ENCODE peak calls at places on chromosomes 11 and 22, in five cellular contexts. U is tibial artery; M is mammary epithelial cell; A is adrenal gland; Q is activated CD8-positive, alpha-beta T cell treated with anti-CD3 and anti-CD28 coated beads for 36 hours. Z is an unnamed sample.

GRCh38 chr11:125174686-125175085 is 10.1 kb downstream of the PKNOX2 start:
- DNase-seq in U (no peak), M (no peak), A (no peak), Q (no peak), Z (no peak)

GRCh38 chr11:9571766-9572120 is 1.7 kb upstream of the WEE1 start:
- DNase-seq in U (no peak), M (no peak), A (no peak), Q (no peak), Z (no peak)

GRCh38 chr11:8025816-8026215 is 38.7 kb downstream of the EIF3F start:
- DNase-seq in U (no peak), M (peak; percentile 50), A (no peak), Q (no peak), Z (no peak)

GRCh38 chr11:120108785-120109168 is 29.1 kb downstream of the TRIM29 start:
- DNase-seq in U (no peak), M (peak; percentile 24), A (no peak), Q (no peak), Z (no peak)

GRCh38 chr22:24302591-24302990 is 32.0 kb downstream of the SPECC1L start:
- DNase-seq in U (no peak), M (no peak), A (no peak), Q (no peak), Z (no peak)

GRCh38 chr11:81874627-81875026 is 859.0 kb downstream of the FAM181B start:
- DNase-seq in U (no peak), M (no peak), A (no peak), Q (peak; percentile 48), Z (no peak)

GRCh38 chr11:67301951-67302516 is 1.3 kb upstream of the SSH3 start:
- DNase-seq in U (peak; percentile 79), M (no peak), A (no peak), Q (no peak), Z (no peak)

GRCh38 chr22:30196141-30196866 is 50.3 kb downstream of the LIF start:
- DNase-seq in U (peak; percentile 93), M (peak; percentile 100), A (peak; percentile 70), Q (peak; percentile 82), Z (peak; percentile 62)

GRCh38 chr11:71164621-71165020 is 87.8 kb downstream of the SHANK2 start:
- DNase-seq in U (no peak), M (no peak), A (no peak), Q (no peak), Z (no peak)

GRCh38 chr11:120040136-120040840 is 97.6 kb downstream of the TRIM29 start:
- DNase-seq in U (no peak), M (no peak), A (no peak), Q (no peak), Z (no peak)

GRCh38 chr11:92550411-92550810 is 325.8 kb downstream of the FAT3 start:
- DNase-seq in U (no peak), M (no peak), A (no peak), Q (no peak), Z (no peak)

GRCh38 chr22:29679316-29679715 is 40.5 kb upstream of the CABP7 start:
- DNase-seq in U (no peak), M (no peak), A (no peak), Q (no peak), Z (no peak)

GRCh38 chr22:28935140-28935539 is 51.8 kb downstream of the ZNRF3 start:
- DNase-seq in U (no peak), M (no peak), A (no peak), Q (no peak), Z (no peak)

GRCh38 chr11:32713496-32713895 is 81.0 kb downstream of the CCDC73 start:
- DNase-seq in U (no peak), M (no peak), A (no peak), Q (peak; percentile 6), Z (peak; percentile 18)

DNA sequence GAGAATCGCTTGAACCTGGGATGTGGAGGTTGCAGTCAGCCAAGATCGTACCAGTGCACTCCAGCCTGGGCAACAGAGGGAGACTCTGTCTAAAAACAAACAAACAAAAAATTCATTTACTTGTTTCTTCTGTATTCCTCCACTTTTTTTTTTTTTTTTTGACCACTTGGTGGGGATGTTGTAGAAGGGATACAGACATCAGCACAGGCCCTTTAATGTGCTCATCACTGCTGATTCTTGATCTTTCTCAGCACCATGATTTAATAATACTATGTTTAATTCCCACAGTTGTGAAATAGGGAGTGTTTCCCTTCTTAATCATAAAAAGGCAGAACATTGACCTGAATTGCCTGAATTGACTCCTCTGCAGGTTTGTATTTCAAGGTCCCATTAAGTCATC is 4.5 kb downstream of the TTC9C start:
- DNase-seq in U (no peak), M (peak; percentile 41), A (no peak), Q (no peak), Z (no peak)
- TF ChIP-seq CTCF in U (no peak), M (no peak), A (no peak), Q (peak; percentile 30), Z (no peak)

DNA sequence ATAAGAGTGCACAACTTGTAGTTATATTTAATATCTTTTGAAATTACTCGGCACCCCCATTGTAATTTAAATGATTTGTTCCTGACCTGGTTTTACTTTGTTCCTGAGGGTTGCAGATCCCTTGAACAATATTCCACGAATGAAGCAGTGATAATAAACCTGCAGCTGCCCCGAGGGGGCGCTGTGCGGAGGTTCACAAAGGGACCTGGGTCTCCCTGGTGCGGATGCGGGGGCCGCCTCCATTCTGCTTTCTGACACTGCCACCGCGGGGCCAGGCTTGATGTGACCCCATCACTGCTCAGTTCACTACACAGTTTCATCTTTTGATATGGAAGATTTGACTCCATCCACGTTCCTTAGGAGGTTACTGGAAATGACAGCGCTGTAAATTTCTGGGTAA is 62.9 kb upstream of the PRODH start:
- DNase-seq in U (no peak), M (no peak), A (no peak), Q (peak; percentile 62), Z (no peak)
- TF ChIP-seq CTCF in U (no peak), M (no peak), A (no peak), Q (peak; percentile 44), Z (no peak)

DNA sequence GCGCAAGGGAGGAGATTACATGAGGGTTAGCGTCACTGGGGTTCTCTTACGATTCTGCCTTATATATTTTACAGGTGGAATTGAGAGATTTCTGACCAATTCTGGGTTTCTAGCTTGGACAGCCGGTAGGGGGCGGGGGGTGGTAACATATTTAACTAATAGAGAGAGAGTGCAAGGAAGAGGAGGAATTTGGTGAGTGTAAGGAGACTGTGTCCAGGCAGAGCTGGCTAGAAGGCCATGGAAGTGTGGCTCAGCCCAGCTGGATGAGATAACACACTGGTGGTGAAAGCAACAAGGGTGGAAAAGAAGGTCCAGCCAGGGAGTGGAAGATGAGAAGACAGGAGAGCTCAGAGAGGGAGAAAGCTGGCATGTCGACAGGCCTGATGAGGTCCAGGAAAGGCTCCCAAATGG is 56.5 kb downstream of the ST3GAL4 start:
- DNase-seq in U (no peak), M (no peak), A (no peak), Q (no peak), Z (no peak)
- TF ChIP-seq CTCF in U (no peak), M (no peak), A (no peak), Q (no peak), Z (no peak)

DNA sequence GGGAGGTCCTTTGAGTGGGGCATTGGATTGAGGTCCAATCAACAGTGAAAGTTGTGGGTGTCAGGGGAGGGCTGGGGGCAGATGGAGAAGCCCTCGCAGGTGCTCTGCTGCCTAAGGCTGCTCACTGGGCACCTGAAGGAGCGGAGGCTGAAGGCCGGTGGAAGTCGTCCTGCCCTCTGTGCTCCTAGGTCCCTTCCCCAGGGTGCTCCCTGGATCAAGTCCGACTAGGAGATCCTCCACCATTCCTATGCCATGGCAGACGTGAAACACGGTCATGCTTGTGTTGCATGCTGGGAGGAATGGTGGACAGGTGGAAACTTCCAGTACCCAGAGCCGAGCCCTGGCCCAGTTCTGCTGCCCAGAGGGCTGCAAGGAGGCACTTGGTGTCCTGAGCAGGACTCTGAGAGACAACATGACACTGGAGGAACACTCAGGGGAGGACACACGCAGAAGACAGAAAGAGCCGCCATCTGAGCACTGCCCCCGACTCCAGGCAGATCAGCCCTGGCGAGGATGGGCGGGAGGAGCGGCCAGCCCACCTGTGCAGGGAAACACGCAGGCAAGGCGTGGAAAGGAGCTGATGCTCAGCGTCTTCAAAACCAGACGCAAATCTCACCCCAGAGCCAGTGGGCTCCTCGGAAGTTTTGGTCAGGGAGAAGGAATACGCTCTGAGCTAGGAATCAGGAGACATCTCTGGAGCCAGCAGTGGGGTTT is 786.8 kb downstream of the BRD1 start:
- DNase-seq in U (peak; percentile 40), M (no peak), A (no peak), Q (no peak), Z (no peak)
- TF ChIP-seq CTCF in U (no peak), M (no peak), A (no peak), Q (no peak), Z (no peak)

GRCh38 chr22:46830001-46830715 is 67.7 kb downstream of the TBC1D22A start:
- DNase-seq in U (peak; percentile 77), M (peak; percentile 14), A (peak; percentile 81), Q (no peak), Z (no peak)

GRCh38 chr22:46835693-46836092 is 73.2 kb downstream of the TBC1D22A start:
- DNase-seq in U (no peak), M (no peak), A (no peak), Q (no peak), Z (no peak)

GRCh38 chr22:46830841-46831240 is 68.4 kb downstream of the TBC1D22A start:
- DNase-seq in U (no peak), M (no peak), A (no peak), Q (no peak), Z (no peak)

GRCh38 chr22:46835288-46835687 is 72.8 kb downstream of the TBC1D22A start:
- DNase-seq in U (no peak), M (no peak), A (no peak), Q (no peak), Z (no peak)

GRCh38 chr22:46833228-46833627 is 70.8 kb downstream of the TBC1D22A start:
- DNase-seq in U (no peak), M (peak; percentile 20), A (no peak), Q (no peak), Z (no peak)
- TF ChIP-seq CTCF in U (no peak), M (peak; percentile 24), A (no peak), Q (no peak), Z (no peak)

DNA sequence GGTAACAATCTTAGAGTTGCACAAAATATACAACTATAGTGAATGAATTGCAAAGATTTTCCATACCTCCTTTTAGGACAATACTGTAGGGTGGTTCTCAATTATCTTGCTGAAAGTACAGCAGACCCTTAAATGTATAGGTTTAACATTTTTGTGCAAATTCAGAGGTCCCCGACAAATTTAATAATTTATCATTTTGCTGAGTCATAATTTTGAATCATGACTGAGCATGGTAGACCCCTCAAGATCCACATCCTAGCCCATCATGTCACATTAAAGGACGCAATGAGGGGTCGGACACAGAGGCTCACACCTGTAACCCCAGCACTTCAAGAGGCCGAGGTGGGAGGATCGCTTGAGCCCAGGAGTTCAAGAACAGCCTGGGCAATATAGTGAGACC is 43.5 kb downstream of the OSBP start:
- DNase-seq in U (no peak), M (no peak), A (no peak), Q (no peak), Z (no peak)
- TF ChIP-seq CTCF in U (no peak), M (no peak), A (no peak), Q (no peak), Z (no peak)

GRCh38 chr11:44816761-44817160 is 90.0 kb downstream of the TSPAN18 start:
- DNase-seq in U (no peak), M (no peak), A (no peak), Q (no peak), Z (no peak)
- TF ChIP-seq CTCF in U (no peak), M (no peak), A (no peak), Q (no peak), Z (no peak)